ENCODE peak calls at places on chromosome 22, in nine cellular contexts. One of them, this sample, is unnamed.

GRCh38 chr22:34567367-34567766 is 498.6 kb upstream of the ISX start:
- DNase-seq in GM04503: no peak
- DNase-seq in DMS153: no peak
- DNase-seq in astrocyte of the cerebellum: no peak
- DNase-seq in SK-MEL-5: no peak
- DNase-seq in T-helper 1 cell: no peak
- DNase-seq in body of pancreas: no peak
- DNase-seq in neural progenitor cell: no peak
- DNase-seq in EH: no peak
- DNase-seq in this sample: no peak

GRCh38 chr22:19446603-19447387 is 716 bp downstream of the C22orf39 start:
- DNase-seq in GM04503: no peak
- DNase-seq in DMS153: no peak
- DNase-seq in astrocyte of the cerebellum: no peak
- DNase-seq in SK-MEL-5: no peak
- DNase-seq in T-helper 1 cell: no peak
- DNase-seq in body of pancreas: no peak
- DNase-seq in neural progenitor cell: peak
- DNase-seq in EH: peak
- DNase-seq in this sample: peak

GRCh38 chr22:50599816-50600454 is 658 bp upstream of the MAPK8IP2 start:
- DNase-seq in GM04503: no peak
- DNase-seq in DMS153: no peak
- DNase-seq in astrocyte of the cerebellum: no peak
- DNase-seq in SK-MEL-5: peak
- DNase-seq in T-helper 1 cell: no peak
- DNase-seq in body of pancreas: peak
- DNase-seq in neural progenitor cell: peak
- DNase-seq in EH: peak
- DNase-seq in this sample: peak

GRCh38 chr22:29799217-29799680 is 32.1 kb downstream of the UQCR10 start:
- DNase-seq in GM04503: peak
- DNase-seq in DMS153: peak
- DNase-seq in astrocyte of the cerebellum: peak
- DNase-seq in SK-MEL-5: no peak
- DNase-seq in T-helper 1 cell: no peak
- DNase-seq in body of pancreas: peak
- DNase-seq in neural progenitor cell: no peak
- DNase-seq in EH: peak
- DNase-seq in this sample: no peak

GRCh38 chr22:22938672-22939536 is 51.3 kb downstream of the IGLL5 start:
- DNase-seq in GM04503: no peak
- DNase-seq in DMS153: no peak
- DNase-seq in astrocyte of the cerebellum: no peak
- DNase-seq in SK-MEL-5: no peak
- DNase-seq in T-helper 1 cell: no peak
- DNase-seq in body of pancreas: no peak
- DNase-seq in neural progenitor cell: no peak
- DNase-seq in EH: no peak
- DNase-seq in this sample: no peak

GRCh38 chr22:49212002-49212401 is 615.7 kb downstream of the BRD1 start:
- DNase-seq in GM04503: no peak
- DNase-seq in DMS153: no peak
- DNase-seq in astrocyte of the cerebellum: no peak
- DNase-seq in SK-MEL-5: no peak
- DNase-seq in T-helper 1 cell: no peak
- DNase-seq in body of pancreas: no peak
- DNase-seq in neural progenitor cell: no peak
- DNase-seq in EH: no peak
- DNase-seq in this sample: peak

GRCh38 chr22:40414838-40415505 is 44.6 kb downstream of the SGSM3 start:
- DNase-seq in GM04503: no peak
- DNase-seq in DMS153: no peak
- DNase-seq in astrocyte of the cerebellum: no peak
- DNase-seq in SK-MEL-5: no peak
- DNase-seq in T-helper 1 cell: no peak
- DNase-seq in body of pancreas: no peak
- DNase-seq in neural progenitor cell: no peak
- DNase-seq in EH: no peak
- DNase-seq in this sample: no peak

GRCh38 chr22:49657275-49657973 is 170.2 kb downstream of the BRD1 start:
- DNase-seq in GM04503: no peak
- DNase-seq in DMS153: no peak
- DNase-seq in astrocyte of the cerebellum: no peak
- DNase-seq in SK-MEL-5: peak
- DNase-seq in T-helper 1 cell: peak
- DNase-seq in body of pancreas: peak
- DNase-seq in neural progenitor cell: no peak
- DNase-seq in EH: no peak
- DNase-seq in this sample: no peak

GRCh38 chr22:30014244-30014643 is 66.0 kb upstream of the HORMAD2 start:
- DNase-seq in GM04503: no peak
- DNase-seq in DMS153: no peak
- DNase-seq in astrocyte of the cerebellum: no peak
- DNase-seq in SK-MEL-5: peak
- DNase-seq in T-helper 1 cell: no peak
- DNase-seq in body of pancreas: no peak
- DNase-seq in neural progenitor cell: no peak
- DNase-seq in EH: peak
- DNase-seq in this sample: no peak

GRCh38 chr22:20781272-20781990 is 7.5 kb downstream of the SERPIND1 start:
- DNase-seq in GM04503: no peak
- DNase-seq in DMS153: no peak
- DNase-seq in astrocyte of the cerebellum: no peak
- DNase-seq in SK-MEL-5: no peak
- DNase-seq in T-helper 1 cell: no peak
- DNase-seq in body of pancreas: no peak
- DNase-seq in neural progenitor cell: no peak
- DNase-seq in EH: no peak
- DNase-seq in this sample: no peak

GRCh38 chr22:49517721-49518120 is 310.0 kb downstream of the BRD1 start:
- DNase-seq in GM04503: no peak
- DNase-seq in DMS153: no peak
- DNase-seq in astrocyte of the cerebellum: no peak
- DNase-seq in SK-MEL-5: no peak
- DNase-seq in T-helper 1 cell: no peak
- DNase-seq in body of pancreas: no peak
- DNase-seq in neural progenitor cell: no peak
- DNase-seq in EH: no peak
- DNase-seq in this sample: peak

GRCh38 chr22:39150848-39151215 is 1.6 kb downstream of the CBX7 start:
- DNase-seq in GM04503: no peak
- DNase-seq in DMS153: no peak
- DNase-seq in astrocyte of the cerebellum: no peak
- DNase-seq in SK-MEL-5: peak
- DNase-seq in T-helper 1 cell: no peak
- DNase-seq in body of pancreas: no peak
- DNase-seq in neural progenitor cell: no peak
- DNase-seq in EH: no peak
- DNase-seq in this sample: no peak

GRCh38 chr22:38016182-38017078 is 32.1 kb upstream of the SOX10 start:
- DNase-seq in GM04503: no peak
- DNase-seq in DMS153: peak
- DNase-seq in astrocyte of the cerebellum: no peak
- DNase-seq in SK-MEL-5: peak
- DNase-seq in T-helper 1 cell: no peak
- DNase-seq in body of pancreas: peak
- DNase-seq in neural progenitor cell: peak
- DNase-seq in EH: no peak
- DNase-seq in this sample: no peak

GRCh38 chr22:46537946-46538815 is 761 bp upstream of the CELSR1 start:
- DNase-seq in GM04503: no peak
- DNase-seq in DMS153: no peak
- DNase-seq in astrocyte of the cerebellum: no peak
- DNase-seq in SK-MEL-5: peak
- DNase-seq in T-helper 1 cell: no peak
- DNase-seq in body of pancreas: no peak
- DNase-seq in neural progenitor cell: peak
- DNase-seq in EH: peak
- DNase-seq in this sample: peak

GRCh38 chr22:29377979-29378378 is 10.4 kb downstream of the AP1B1 start:
- DNase-seq in GM04503: no peak
- DNase-seq in DMS153: peak
- DNase-seq in astrocyte of the cerebellum: no peak
- DNase-seq in SK-MEL-5: no peak
- DNase-seq in T-helper 1 cell: no peak
- DNase-seq in body of pancreas: peak
- DNase-seq in neural progenitor cell: no peak
- DNase-seq in EH: no peak
- DNase-seq in this sample: no peak

GRCh38 chr22:43777204-43777671 is 34.9 kb downstream of the EFCAB6 start:
- DNase-seq in GM04503: peak
- DNase-seq in DMS153: no peak
- DNase-seq in astrocyte of the cerebellum: no peak
- DNase-seq in SK-MEL-5: peak
- DNase-seq in T-helper 1 cell: no peak
- DNase-seq in body of pancreas: no peak
- DNase-seq in neural progenitor cell: no peak
- DNase-seq in EH: peak
- DNase-seq in this sample: no peak

GRCh38 chr22:28171713-28172112 is 252.7 kb upstream of the PITPNB start:
- DNase-seq in GM04503: no peak
- DNase-seq in DMS153: no peak
- DNase-seq in astrocyte of the cerebellum: no peak
- DNase-seq in SK-MEL-5: peak
- DNase-seq in T-helper 1 cell: no peak
- DNase-seq in body of pancreas: no peak
- DNase-seq in neural progenitor cell: no peak
- DNase-seq in EH: no peak
- DNase-seq in this sample: no peak

GRCh38 chr22:46149493-46149997 is 781 bp upstream of the PPARA start:
- DNase-seq in GM04503: no peak
- DNase-seq in DMS153: peak
- DNase-seq in astrocyte of the cerebellum: no peak
- DNase-seq in SK-MEL-5: no peak
- DNase-seq in T-helper 1 cell: peak
- DNase-seq in body of pancreas: peak
- DNase-seq in neural progenitor cell: peak
- DNase-seq in EH: peak
- DNase-seq in this sample: peak

GRCh38 chr22:21623402-21623970 is 6.3 kb downstream of the YDJC start:
- DNase-seq in GM04503: no peak
- DNase-seq in DMS153: no peak
- DNase-seq in astrocyte of the cerebellum: no peak
- DNase-seq in SK-MEL-5: no peak
- DNase-seq in T-helper 1 cell: no peak
- DNase-seq in body of pancreas: no peak
- DNase-seq in neural progenitor cell: no peak
- DNase-seq in EH: no peak
- DNase-seq in this sample: no peak

GRCh38 chr22:23431337-23432072 is 148.6 kb downstream of the IGLL1 start:
- DNase-seq in GM04503: no peak
- DNase-seq in DMS153: no peak
- DNase-seq in astrocyte of the cerebellum: no peak
- DNase-seq in SK-MEL-5: no peak
- DNase-seq in T-helper 1 cell: no peak
- DNase-seq in body of pancreas: no peak
- DNase-seq in neural progenitor cell: peak
- DNase-seq in EH: no peak
- DNase-seq in this sample: no peak

GRCh38 chr22:39396156-39396796 is 3.3 kb upstream of the TAB1 start:
- DNase-seq in GM04503: no peak
- DNase-seq in DMS153: no peak
- DNase-seq in astrocyte of the cerebellum: no peak
- DNase-seq in SK-MEL-5: no peak
- DNase-seq in T-helper 1 cell: no peak
- DNase-seq in body of pancreas: no peak
- DNase-seq in neural progenitor cell: no peak
- DNase-seq in EH: peak
- DNase-seq in this sample: no peak

GRCh38 chr22:44326549-44326881 is 13.8 kb upstream of the SHISAL1 start:
- DNase-seq in GM04503: no peak
- DNase-seq in DMS153: no peak
- DNase-seq in astrocyte of the cerebellum: no peak
- DNase-seq in SK-MEL-5: no peak
- DNase-seq in T-helper 1 cell: no peak
- DNase-seq in body of pancreas: no peak
- DNase-seq in neural progenitor cell: no peak
- DNase-seq in EH: no peak
- DNase-seq in this sample: no peak

GRCh38 chr22:37906364-37907008 is 389 bp downstream of the MICALL1 start:
- DNase-seq in GM04503: no peak
- DNase-seq in DMS153: no peak
- DNase-seq in astrocyte of the cerebellum: no peak
- DNase-seq in SK-MEL-5: no peak
- DNase-seq in T-helper 1 cell: peak
- DNase-seq in body of pancreas: no peak
- DNase-seq in neural progenitor cell: peak
- DNase-seq in EH: no peak
- DNase-seq in this sample: no peak

GRCh38 chr22:33798401-33798800 is 121.9 kb downstream of the LARGE1 start:
- DNase-seq in GM04503: no peak
- DNase-seq in DMS153: no peak
- DNase-seq in astrocyte of the cerebellum: no peak
- DNase-seq in SK-MEL-5: no peak
- DNase-seq in T-helper 1 cell: no peak
- DNase-seq in body of pancreas: no peak
- DNase-seq in neural progenitor cell: no peak
- DNase-seq in EH: no peak
- DNase-seq in this sample: no peak

GRCh38 chr22:35605787-35606492 is 11.2 kb downstream of the MB start:
- DNase-seq in GM04503: no peak
- DNase-seq in DMS153: no peak
- DNase-seq in astrocyte of the cerebellum: no peak
- DNase-seq in SK-MEL-5: no peak
- DNase-seq in T-helper 1 cell: no peak
- DNase-seq in body of pancreas: no peak
- DNase-seq in neural progenitor cell: no peak
- DNase-seq in EH: no peak
- DNase-seq in this sample: no peak

GRCh38 chr22:48660104-48660794 is 1167.4 kb downstream of the BRD1 start:
- DNase-seq in GM04503: no peak
- DNase-seq in DMS153: no peak
- DNase-seq in astrocyte of the cerebellum: no peak
- DNase-seq in SK-MEL-5: no peak
- DNase-seq in T-helper 1 cell: no peak
- DNase-seq in body of pancreas: no peak
- DNase-seq in neural progenitor cell: no peak
- DNase-seq in EH: no peak
- DNase-seq in this sample: no peak

GRCh38 chr22:39171623-39172264 is 19.3 kb upstream of the CBX7 start:
- DNase-seq in GM04503: no peak
- DNase-seq in DMS153: no peak
- DNase-seq in astrocyte of the cerebellum: no peak
- DNase-seq in SK-MEL-5: no peak
- DNase-seq in T-helper 1 cell: no peak
- DNase-seq in body of pancreas: no peak
- DNase-seq in neural progenitor cell: no peak
- DNase-seq in EH: no peak
- DNase-seq in this sample: peak

GRCh38 chr22:20533879-20534265 is 26.5 kb downstream of the MED15 start:
- DNase-seq in GM04503: no peak
- DNase-seq in DMS153: no peak
- DNase-seq in astrocyte of the cerebellum: no peak
- DNase-seq in SK-MEL-5: no peak
- DNase-seq in T-helper 1 cell: no peak
- DNase-seq in body of pancreas: no peak
- DNase-seq in neural progenitor cell: no peak
- DNase-seq in EH: no peak
- DNase-seq in this sample: no peak

GRCh38 chr22:46357186-46357500 is 21.6 kb downstream of the TRMU start:
- DNase-seq in GM04503: no peak
- DNase-seq in DMS153: no peak
- DNase-seq in astrocyte of the cerebellum: no peak
- DNase-seq in SK-MEL-5: no peak
- DNase-seq in T-helper 1 cell: no peak
- DNase-seq in body of pancreas: no peak
- DNase-seq in neural progenitor cell: no peak
- DNase-seq in EH: no peak
- DNase-seq in this sample: no peak

GRCh38 chr22:48068323-48068722 is 1305.9 kb downstream of the TBC1D22A start:
- DNase-seq in GM04503: no peak
- DNase-seq in DMS153: no peak
- DNase-seq in astrocyte of the cerebellum: no peak
- DNase-seq in SK-MEL-5: no peak
- DNase-seq in T-helper 1 cell: no peak
- DNase-seq in body of pancreas: no peak
- DNase-seq in neural progenitor cell: no peak
- DNase-seq in EH: no peak
- DNase-seq in this sample: no peak

GRCh38 chr22:37848587-37849088 is 581 bp upstream of the EIF3L start:
- DNase-seq in GM04503: no peak
- DNase-seq in DMS153: no peak
- DNase-seq in astrocyte of the cerebellum: no peak
- DNase-seq in SK-MEL-5: no peak
- DNase-seq in T-helper 1 cell: no peak
- DNase-seq in body of pancreas: no peak
- DNase-seq in neural progenitor cell: peak
- DNase-seq in EH: peak
- DNase-seq in this sample: no peak